ENCODE peak calls at places on chromosome 14, in four cellular contexts. One of them, this sample, is unnamed.

GRCh38 chr14:72291908-72292688 is 359.9 kb downstream of the RGS6 start:
- DNase-seq in WTC11: peak
- DNase-seq in HepG2: peak
- DNase-seq in GM12878: peak
- DNase-seq in this sample: peak

GRCh38 chr14:106694638-106695393 is 1168.4 kb downstream of the TMEM121 start:
- DNase-seq in WTC11: no peak
- DNase-seq in HepG2: no peak
- DNase-seq in GM12878: no peak
- DNase-seq in this sample: no peak

GRCh38 chr14:37623552-37623951 is 28.1 kb downstream of the TTC6 start:
- DNase-seq in WTC11: no peak
- DNase-seq in HepG2: no peak
- DNase-seq in GM12878: no peak
- DNase-seq in this sample: no peak

GRCh38 chr14:48504921-48505320 is 829.5 kb upstream of the MDGA2 start:
- DNase-seq in WTC11: no peak
- DNase-seq in HepG2: no peak
- DNase-seq in GM12878: no peak
- DNase-seq in this sample: no peak

GRCh38 chr14:70098257-70098809 is 90.4 kb downstream of the SLC8A3 start:
- DNase-seq in WTC11: no peak
- DNase-seq in HepG2: no peak
- DNase-seq in GM12878: no peak
- DNase-seq in this sample: no peak

GRCh38 chr14:75452900-75453816 is 25.3 kb downstream of the JDP2 start:
- DNase-seq in WTC11: peak
- DNase-seq in HepG2: peak
- DNase-seq in GM12878: no peak
- DNase-seq in this sample: no peak

GRCh38 chr14:73461478-73462077 is 3.2 kb upstream of the NUMB start:
- DNase-seq in WTC11: no peak
- DNase-seq in HepG2: no peak
- DNase-seq in GM12878: no peak
- DNase-seq in this sample: peak

GRCh38 chr14:92819011-92819410 is 24.9 kb downstream of the GOLGA5 start:
- DNase-seq in WTC11: no peak
- DNase-seq in HepG2: no peak
- DNase-seq in GM12878: no peak
- DNase-seq in this sample: no peak

GRCh38 chr14:51846631-51847488 is 13.6 kb upstream of the GNG2 start:
- DNase-seq in WTC11: peak
- DNase-seq in HepG2: no peak
- DNase-seq in GM12878: peak
- DNase-seq in this sample: no peak

GRCh38 chr14:63323148-63323547 is 4.4 kb upstream of the GPHB5 start:
- DNase-seq in WTC11: no peak
- DNase-seq in HepG2: no peak
- DNase-seq in GM12878: no peak
- DNase-seq in this sample: no peak

GRCh38 chr14:66008631-66009030 is 477.5 kb upstream of the CCDC196 start:
- DNase-seq in WTC11: no peak
- DNase-seq in HepG2: no peak
- DNase-seq in GM12878: no peak
- DNase-seq in this sample: no peak

GRCh38 chr14:55103005-55103640 is 25.9 kb upstream of the LGALS3 start:
- DNase-seq in WTC11: peak
- DNase-seq in HepG2: peak
- DNase-seq in GM12878: peak
- DNase-seq in this sample: peak

GRCh38 chr14:72607386-72608125 is 286.3 kb downstream of the DPF3 start:
- DNase-seq in WTC11: no peak
- DNase-seq in HepG2: no peak
- DNase-seq in GM12878: no peak
- DNase-seq in this sample: no peak

GRCh38 chr14:25049127-25049558 is 804 bp downstream of the STXBP6 start:
- DNase-seq in WTC11: no peak
- DNase-seq in HepG2: no peak
- DNase-seq in GM12878: no peak
- DNase-seq in this sample: no peak

GRCh38 chr14:85195872-85196477 is 334.0 kb upstream of the FLRT2 start:
- DNase-seq in WTC11: no peak
- DNase-seq in HepG2: no peak
- DNase-seq in GM12878: no peak
- DNase-seq in this sample: no peak

GRCh38 chr14:23284654-23285529 is 1.0 kb downstream of the HOMEZ start:
- DNase-seq in WTC11: no peak
- DNase-seq in HepG2: peak
- DNase-seq in GM12878: no peak
- DNase-seq in this sample: no peak

GRCh38 chr14:89146291-89146690 is 270.7 kb downstream of the FOXN3 start:
- DNase-seq in WTC11: no peak
- DNase-seq in HepG2: no peak
- DNase-seq in GM12878: no peak
- DNase-seq in this sample: no peak

GRCh38 chr14:50943261-50943942 is 881 bp downstream of the PYGL start:
- DNase-seq in WTC11: peak
- DNase-seq in HepG2: peak
- DNase-seq in GM12878: no peak
- DNase-seq in this sample: peak

GRCh38 chr14:89912667-89913211 is 41.8 kb downstream of the EFCAB11 start:
- DNase-seq in WTC11: no peak
- DNase-seq in HepG2: peak
- DNase-seq in GM12878: no peak
- DNase-seq in this sample: no peak

GRCh38 chr14:64536488-64537245 is 3.9 kb upstream of the HSPA2 start:
- DNase-seq in WTC11: no peak
- DNase-seq in HepG2: peak
- DNase-seq in GM12878: no peak
- DNase-seq in this sample: no peak

GRCh38 chr14:32397871-32398640 is 69.0 kb downstream of the AKAP6 start:
- DNase-seq in WTC11: no peak
- DNase-seq in HepG2: no peak
- DNase-seq in GM12878: no peak
- DNase-seq in this sample: no peak

GRCh38 chr14:75301666-75302325 is 23.2 kb downstream of the FOS start:
- DNase-seq in WTC11: no peak
- DNase-seq in HepG2: no peak
- DNase-seq in GM12878: no peak
- DNase-seq in this sample: peak

GRCh38 chr14:55731881-55732498 is 152.0 kb downstream of the KTN1 start:
- DNase-seq in WTC11: peak
- DNase-seq in HepG2: peak
- DNase-seq in GM12878: no peak
- DNase-seq in this sample: peak

GRCh38 chr14:89502966-89503365 is 85.9 kb upstream of the FOXN3 start:
- DNase-seq in WTC11: no peak
- DNase-seq in HepG2: no peak
- DNase-seq in GM12878: no peak
- DNase-seq in this sample: no peak

GRCh38 chr14:90608281-90608680 is 207.9 kb downstream of the TTC7B start:
- DNase-seq in WTC11: no peak
- DNase-seq in HepG2: no peak
- DNase-seq in GM12878: no peak
- DNase-seq in this sample: no peak

GRCh38 chr14:72643317-72643801 is 250.5 kb downstream of the DPF3 start:
- DNase-seq in WTC11: no peak
- DNase-seq in HepG2: no peak
- DNase-seq in GM12878: no peak
- DNase-seq in this sample: no peak

GRCh38 chr14:79417961-79418360 is 793.3 kb downstream of the DIO2 start:
- DNase-seq in WTC11: no peak
- DNase-seq in HepG2: no peak
- DNase-seq in GM12878: no peak
- DNase-seq in this sample: no peak

GRCh38 chr14:58167057-58167456 is 15.0 kb upstream of the ARMH4 start:
- DNase-seq in WTC11: no peak
- DNase-seq in HepG2: no peak
- DNase-seq in GM12878: no peak
- DNase-seq in this sample: no peak

DNA sequence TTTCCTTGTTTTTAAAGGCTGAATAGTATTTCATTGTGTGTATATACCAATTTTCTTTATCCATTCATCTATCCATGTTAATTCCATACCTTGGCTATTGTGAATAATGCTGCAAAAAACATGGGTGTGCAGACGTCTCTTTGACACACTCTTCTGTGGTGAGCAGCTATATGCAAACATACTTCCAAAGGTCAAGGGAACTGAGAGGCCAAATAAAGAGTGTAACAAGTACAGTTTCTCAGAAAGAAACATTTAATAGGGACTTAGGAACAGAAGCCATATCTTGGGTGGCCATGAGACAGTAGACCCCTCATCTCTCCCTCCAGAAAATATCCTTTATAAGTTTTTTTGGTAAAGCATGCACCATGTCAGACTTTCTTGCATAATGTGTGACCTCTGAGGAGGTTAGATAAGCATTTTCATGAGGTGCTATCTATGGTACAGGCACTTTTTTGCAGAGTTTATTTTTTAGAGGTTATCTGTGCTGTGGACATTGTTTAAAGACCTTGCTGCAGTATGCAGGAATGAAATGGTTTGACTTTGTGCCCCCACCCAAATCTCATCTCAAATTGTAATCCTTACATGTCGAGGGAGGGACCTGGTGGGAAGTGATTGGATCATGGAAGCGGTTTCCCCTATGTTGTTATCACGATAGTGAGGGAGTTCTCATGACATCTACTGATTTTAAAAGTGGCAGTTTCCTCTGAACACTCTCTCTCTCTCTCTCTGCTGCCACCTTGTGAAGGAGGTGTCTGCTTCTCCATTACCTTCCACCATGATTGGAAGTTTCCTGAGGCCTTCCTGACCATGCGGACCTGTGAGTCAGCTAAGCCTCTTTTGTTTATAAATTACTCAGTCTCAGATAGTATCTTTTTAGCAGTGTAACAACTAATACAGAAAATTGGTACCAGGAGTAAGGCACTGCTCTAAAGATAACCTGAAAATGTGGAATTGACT is 1202.3 kb downstream of the GALC start:
- DNase-seq in WTC11: no peak
- DNase-seq in HepG2: peak
- DNase-seq in GM12878: no peak
- DNase-seq in this sample: no peak
- TF ChIP-seq TCF7 in WTC11: no peak
- TF ChIP-seq TCF7 in HepG2: no peak
- TF ChIP-seq TCF7 in GM12878: no peak
- TF ChIP-seq TCF7 in this sample: no peak

GRCh38 chr14:36553650-36554260 is 28.7 kb downstream of the NKX2-8 start:
- DNase-seq in WTC11: no peak
- DNase-seq in HepG2: peak
- DNase-seq in GM12878: no peak
- DNase-seq in this sample: peak

GRCh38 chr14:36555998-36556743 is 26.2 kb downstream of the NKX2-8 start:
- DNase-seq in WTC11: no peak
- DNase-seq in HepG2: no peak
- DNase-seq in GM12878: no peak
- DNase-seq in this sample: no peak

DNA sequence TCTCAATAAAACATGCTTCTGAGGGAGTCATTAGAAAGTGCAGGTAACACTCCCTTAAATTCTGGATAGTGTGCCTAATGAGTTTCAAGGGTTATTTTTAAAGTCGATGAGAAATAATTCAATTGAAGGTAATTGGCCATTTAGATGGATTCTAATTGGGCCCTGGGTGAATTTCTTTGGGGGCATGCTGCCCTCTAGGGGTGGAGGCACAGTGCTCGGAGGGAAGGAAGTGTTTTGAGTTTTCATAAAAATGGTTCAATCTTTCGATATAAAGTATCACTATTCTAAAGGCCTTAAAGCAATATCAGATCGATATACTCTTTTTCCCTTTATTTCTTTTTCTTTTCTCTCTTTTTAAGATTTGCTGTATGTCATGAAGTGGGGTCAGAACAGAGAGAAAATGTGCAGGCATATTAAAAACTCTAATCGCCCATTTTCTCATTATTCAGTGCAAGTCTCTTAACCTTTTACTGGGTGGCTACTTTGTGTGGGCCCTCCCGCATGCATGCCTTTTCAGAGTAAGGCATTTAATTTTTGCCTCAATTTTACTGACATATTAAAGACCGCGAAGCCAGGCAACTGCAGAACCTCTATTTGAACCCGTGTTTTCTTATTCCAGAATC is 25.5 kb downstream of the NKX2-8 start:
- DNase-seq in WTC11: peak
- DNase-seq in HepG2: peak
- DNase-seq in GM12878: no peak
- DNase-seq in this sample: peak
- TF ChIP-seq CBFB in WTC11: no peak
- TF ChIP-seq CBFB in HepG2: no peak
- TF ChIP-seq CBFB in GM12878: no peak
- TF ChIP-seq CBFB in this sample: no peak

GRCh38 chr14:68621400-68622365 is 171.2 kb downstream of the ZFP36L1 start:
- DNase-seq in WTC11: no peak
- DNase-seq in HepG2: no peak
- DNase-seq in GM12878: no peak
- DNase-seq in this sample: no peak

GRCh38 chr14:68619805-68620574 is 172.9 kb downstream of the ZFP36L1 start:
- DNase-seq in WTC11: no peak
- DNase-seq in HepG2: peak
- DNase-seq in GM12878: no peak
- DNase-seq in this sample: peak

GRCh38 chr14:68612049-68612448 is 180.8 kb downstream of the ZFP36L1 start:
- DNase-seq in WTC11: no peak
- DNase-seq in HepG2: no peak
- DNase-seq in GM12878: no peak
- DNase-seq in this sample: no peak

GRCh38 chr14:68611611-68612010 is 181.3 kb downstream of the ZFP36L1 start:
- DNase-seq in WTC11: no peak
- DNase-seq in HepG2: no peak
- DNase-seq in GM12878: no peak
- DNase-seq in this sample: no peak

DNA sequence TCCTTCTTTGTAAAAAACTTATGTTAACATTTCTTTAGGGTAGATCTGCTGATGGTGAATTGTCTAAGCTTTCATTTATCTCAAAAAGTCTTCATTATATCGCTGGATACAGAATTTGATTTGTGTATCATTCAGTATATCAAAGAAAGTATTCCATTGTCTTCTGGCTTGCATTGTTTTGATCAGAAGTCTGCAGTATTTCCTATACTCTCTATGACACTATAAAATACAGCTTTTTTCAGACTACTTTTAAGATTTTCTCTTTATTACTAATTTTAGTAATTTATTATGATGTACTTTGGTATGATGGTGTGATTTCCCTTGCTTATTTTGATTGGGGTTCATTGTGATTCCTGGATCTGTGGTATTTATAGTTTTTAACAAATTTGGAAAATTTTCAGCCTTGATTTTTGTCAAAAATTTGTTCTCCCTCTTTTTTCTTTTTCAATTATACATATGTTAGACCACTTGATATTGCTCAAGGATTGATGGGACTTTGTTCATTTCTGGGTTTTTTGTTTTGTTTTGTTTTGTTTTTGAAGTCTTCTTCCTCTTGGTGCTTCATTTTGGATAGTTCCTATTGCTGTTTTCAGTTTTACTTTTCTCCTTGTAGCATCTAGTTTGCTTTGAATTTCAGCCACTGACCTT is 176.5 kb downstream of the ZFP36L1 start:
- DNase-seq in WTC11: no peak
- DNase-seq in HepG2: no peak
- DNase-seq in GM12878: no peak
- DNase-seq in this sample: no peak
- TF ChIP-seq TCF7 in WTC11: no peak
- TF ChIP-seq TCF7 in HepG2: no peak
- TF ChIP-seq TCF7 in GM12878: no peak
- TF ChIP-seq TCF7 in this sample: no peak

GRCh38 chr14:81132492-81132891 is 88.3 kb downstream of the GTF2A1 start:
- DNase-seq in WTC11: no peak
- DNase-seq in HepG2: no peak
- DNase-seq in GM12878: no peak
- DNase-seq in this sample: no peak
- TF ChIP-seq CBFB in WTC11: no peak
- TF ChIP-seq CBFB in HepG2: no peak
- TF ChIP-seq CBFB in GM12878: no peak
- TF ChIP-seq CBFB in this sample: no peak

This sample was measured in K562.